ENCODE peak calls at places on chromosomes 13 and 19, in six cellular contexts. One of them, this sample, is unnamed.
A peak's percentile ranks its signal among the peaks of the same experiment; 100 is the strongest.

GRCh38 chr19:9793051-9793591 is 24.6 kb upstream of the ZNF846 start:
- DNase-seq in transverse colon: peak; percentile 66
- DNase-seq in spleen: no peak
- DNase-seq in HL-60: no peak
- DNase-seq in H1: no peak
- DNase-seq in GM23338: peak; percentile 75
- DNase-seq in this sample: no peak

GRCh38 chr13:107767119-107767518 is 448.2 kb downstream of the LIG4 start:
- DNase-seq in transverse colon: no peak
- DNase-seq in spleen: no peak
- DNase-seq in HL-60: no peak
- DNase-seq in H1: no peak
- DNase-seq in GM23338: no peak
- DNase-seq in this sample: no peak

GRCh38 chr13:30847697-30848307 is 58.3 kb upstream of the MEDAG start:
- DNase-seq in transverse colon: no peak
- DNase-seq in spleen: no peak
- DNase-seq in HL-60: no peak
- DNase-seq in H1: no peak
- DNase-seq in GM23338: no peak
- DNase-seq in this sample: no peak

GRCh38 chr19:33868821-33869412 is 72.2 kb downstream of the KCTD15 start:
- DNase-seq in transverse colon: peak; percentile 14
- DNase-seq in spleen: peak; percentile 67
- DNase-seq in HL-60: no peak
- DNase-seq in H1: no peak
- DNase-seq in GM23338: peak; percentile 55
- DNase-seq in this sample: peak; percentile 79

GRCh38 chr19:50266896-50267295 is 62.3 kb downstream of the KCNC3 start:
- DNase-seq in transverse colon: peak; percentile 46
- DNase-seq in spleen: no peak
- DNase-seq in HL-60: no peak
- DNase-seq in H1: peak; percentile 84
- DNase-seq in GM23338: peak; percentile 96
- DNase-seq in this sample: no peak

GRCh38 chr19:7337380-7338194 is 11.2 kb upstream of the ARHGEF18 start:
- DNase-seq in transverse colon: peak; percentile 73
- DNase-seq in spleen: peak; percentile 87
- DNase-seq in HL-60: peak; percentile 92
- DNase-seq in H1: no peak
- DNase-seq in GM23338: no peak
- DNase-seq in this sample: no peak

GRCh38 chr19:35436477-35437141 is 11.4 kb upstream of the FFAR2 start:
- DNase-seq in transverse colon: peak; percentile 46
- DNase-seq in spleen: no peak
- DNase-seq in HL-60: peak; percentile 81
- DNase-seq in H1: no peak
- DNase-seq in GM23338: no peak
- DNase-seq in this sample: no peak

GRCh38 chr19:35045667-35046300 is 4.3 kb downstream of the HPN start:
- DNase-seq in transverse colon: no peak
- DNase-seq in spleen: no peak
- DNase-seq in HL-60: no peak
- DNase-seq in H1: no peak
- DNase-seq in GM23338: peak; percentile 82
- DNase-seq in this sample: no peak

GRCh38 chr19:33414667-33415605 is 41.4 kb downstream of the CEBPG start:
- DNase-seq in transverse colon: no peak
- DNase-seq in spleen: no peak
- DNase-seq in HL-60: no peak
- DNase-seq in H1: no peak
- DNase-seq in GM23338: no peak
- DNase-seq in this sample: no peak

GRCh38 chr13:102128216-102128800 is 273.5 kb downstream of the FGF14 start:
- DNase-seq in transverse colon: no peak
- DNase-seq in spleen: no peak
- DNase-seq in HL-60: no peak
- DNase-seq in H1: no peak
- DNase-seq in GM23338: no peak
- DNase-seq in this sample: no peak
- TF ChIP-seq POLR2AphosphoS5 in transverse colon: no peak
- TF ChIP-seq POLR2AphosphoS5 in spleen: no peak
- TF ChIP-seq POLR2AphosphoS5 in HL-60: no peak
- TF ChIP-seq POLR2AphosphoS5 in H1: no peak
- TF ChIP-seq POLR2AphosphoS5 in GM23338: no peak
- TF ChIP-seq POLR2AphosphoS5 in this sample: peak; percentile 86

DNA sequence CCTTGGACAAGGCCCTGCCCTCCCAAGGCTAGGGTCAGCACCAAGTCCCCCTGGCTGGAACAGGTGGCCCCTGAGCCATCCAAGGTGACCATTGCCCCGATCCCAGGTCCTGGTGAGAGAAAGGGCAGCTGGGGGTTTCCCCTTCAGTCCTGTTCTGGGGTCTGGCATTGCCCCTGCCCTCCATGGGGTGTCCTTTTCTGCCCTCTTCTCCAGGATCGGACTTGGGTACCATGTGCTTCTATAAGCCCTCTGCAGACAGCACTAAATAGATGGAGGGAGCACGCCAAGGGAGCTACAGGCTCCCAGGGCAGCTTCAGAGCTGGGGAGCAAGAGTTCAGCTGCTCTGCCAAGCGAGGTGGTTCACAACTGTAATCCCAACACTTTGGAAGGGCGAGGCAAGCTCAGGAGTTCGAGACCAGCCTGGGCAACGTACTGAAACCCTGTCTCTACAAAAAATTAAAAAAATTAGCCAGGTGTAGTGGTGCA is 13.5 kb upstream of the KCNN1 start:
- DNase-seq in transverse colon: no peak
- DNase-seq in spleen: no peak
- DNase-seq in HL-60: no peak
- DNase-seq in H1: no peak
- DNase-seq in GM23338: no peak
- DNase-seq in this sample: no peak
- H3K27me3 ChIP-seq in transverse colon: peaks cover 92% of the 10 kb centered on the region
- H3K27me3 ChIP-seq in spleen: peaks cover 62% of the 10 kb centered on the region
- H3K27me3 ChIP-seq in HL-60: peaks cover 53% of the 10 kb centered on the region
- H3K27me3 ChIP-seq in H1: peaks cover 55% of the 10 kb centered on the region
- H3K27me3 ChIP-seq in GM23338: peaks cover 60% of the 10 kb centered on the region
- H3K27me3 ChIP-seq in this sample: peaks cover 18% of the 10 kb centered on the region

GRCh38 chr19:4009990-4010807 is 2.7 kb downstream of the PIAS4 start:
- DNase-seq in transverse colon: no peak
- DNase-seq in spleen: no peak
- DNase-seq in HL-60: no peak
- DNase-seq in H1: no peak
- DNase-seq in GM23338: no peak
- DNase-seq in this sample: no peak
- H3K4me3 ChIP-seq in transverse colon: no peak overlapping the region
- H3K4me3 ChIP-seq in spleen: no peak overlapping the region
- H3K4me3 ChIP-seq in HL-60: no peak overlapping the region
- H3K4me3 ChIP-seq in H1: no peak overlapping the region
- H3K4me3 ChIP-seq in GM23338: no peak overlapping the region
- H3K4me3 ChIP-seq in this sample: no peak overlapping the region

GRCh38 chr13:51284339-51284738 is 55.2 kb upstream of the SERPINE3 start:
- DNase-seq in transverse colon: no peak
- DNase-seq in spleen: no peak
- DNase-seq in HL-60: no peak
- DNase-seq in H1: no peak
- DNase-seq in GM23338: no peak
- DNase-seq in this sample: no peak

GRCh38 chr13:51282322-51282721 is 57.2 kb upstream of the SERPINE3 start:
- DNase-seq in transverse colon: no peak
- DNase-seq in spleen: no peak
- DNase-seq in HL-60: no peak
- DNase-seq in H1: no peak
- DNase-seq in GM23338: no peak
- DNase-seq in this sample: no peak

GRCh38 chr13:51283361-51283760 is 56.1 kb upstream of the SERPINE3 start:
- DNase-seq in transverse colon: no peak
- DNase-seq in spleen: no peak
- DNase-seq in HL-60: no peak
- DNase-seq in H1: no peak
- DNase-seq in GM23338: no peak
- DNase-seq in this sample: no peak

GRCh38 chr13:51287758-51288157 is 51.7 kb upstream of the SERPINE3 start:
- DNase-seq in transverse colon: no peak
- DNase-seq in spleen: no peak
- DNase-seq in HL-60: no peak
- DNase-seq in H1: no peak
- DNase-seq in GM23338: no peak
- DNase-seq in this sample: no peak

DNA sequence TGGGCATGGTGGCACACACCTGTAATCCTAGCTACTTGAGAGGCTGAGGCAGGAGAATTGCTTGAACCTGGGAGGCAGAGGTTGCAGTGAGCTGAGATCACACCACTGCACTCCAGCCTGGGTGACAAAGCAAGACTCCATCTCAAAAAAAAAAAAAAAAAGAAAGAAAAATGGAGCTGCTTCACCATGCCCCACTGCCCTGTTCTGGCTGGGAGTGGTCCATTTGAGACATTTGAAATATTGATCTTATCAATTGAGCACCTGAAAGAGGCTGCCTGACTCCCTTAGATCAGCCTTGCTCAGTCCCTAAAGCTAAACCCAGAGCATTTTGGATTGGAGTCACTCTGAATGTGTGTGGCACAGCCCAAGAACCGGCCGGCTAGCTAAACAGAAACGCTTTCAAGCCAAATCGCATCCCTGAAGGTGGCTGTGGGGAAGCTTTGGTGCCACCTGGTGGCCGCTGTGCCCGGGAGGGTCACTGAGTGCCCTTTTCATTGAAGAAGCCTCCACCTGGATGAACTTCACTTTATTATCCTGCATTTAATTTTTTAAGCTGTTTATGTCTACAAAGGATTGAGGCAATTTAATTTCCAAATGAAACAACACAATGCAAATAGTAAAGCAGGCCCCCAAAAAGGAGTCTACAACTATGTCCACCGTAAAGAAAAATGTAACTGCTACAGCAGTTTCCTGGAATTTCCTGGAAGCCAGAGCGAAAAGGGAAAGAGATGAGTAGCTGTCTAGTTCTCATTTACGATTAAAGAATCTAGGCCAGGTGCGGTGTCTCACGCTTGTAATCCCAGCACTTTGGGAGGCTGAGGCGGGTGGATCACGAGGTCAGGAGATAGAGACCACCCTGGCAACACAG is 53.1 kb upstream of the SERPINE3 start:
- DNase-seq in transverse colon: peak; percentile 80
- DNase-seq in spleen: peak; percentile 90
- DNase-seq in HL-60: peak; percentile 33
- DNase-seq in H1: peak; percentile 63
- DNase-seq in GM23338: peak; percentile 91
- DNase-seq in this sample: no peak
- TF ChIP-seq POLR2AphosphoS5 in transverse colon: no peak
- TF ChIP-seq POLR2AphosphoS5 in spleen: no peak
- TF ChIP-seq POLR2AphosphoS5 in HL-60: no peak
- TF ChIP-seq POLR2AphosphoS5 in H1: no peak
- TF ChIP-seq POLR2AphosphoS5 in GM23338: no peak
- TF ChIP-seq POLR2AphosphoS5 in this sample: no peak

GRCh38 chr19:46240693-46241092 is 11.2 kb downstream of the IGFL1 start:
- DNase-seq in transverse colon: no peak
- DNase-seq in spleen: no peak
- DNase-seq in HL-60: no peak
- DNase-seq in H1: no peak
- DNase-seq in GM23338: no peak
- DNase-seq in this sample: no peak
- H3K27me3 ChIP-seq in transverse colon: peaks cover 72% of the 10 kb centered on the region
- H3K27me3 ChIP-seq in spleen: peaks cover 23% of the 10 kb centered on the region
- H3K27me3 ChIP-seq in HL-60: peaks cover 10% of the 10 kb centered on the region
- H3K27me3 ChIP-seq in H1: no peaks in the 10 kb centered on the region
- H3K27me3 ChIP-seq in GM23338: no peaks in the 10 kb centered on the region
- H3K27me3 ChIP-seq in this sample: no peaks in the 10 kb centered on the region

GRCh38 chr13:35469781-35470380 is 6.6 kb downstream of the MAB21L1 start:
- DNase-seq in transverse colon: no peak
- DNase-seq in spleen: no peak
- DNase-seq in HL-60: no peak
- DNase-seq in H1: no peak
- DNase-seq in GM23338: no peak
- DNase-seq in this sample: no peak

GRCh38 chr13:35471466-35472307 is 4.8 kb downstream of the MAB21L1 start:
- DNase-seq in transverse colon: no peak
- DNase-seq in spleen: no peak
- DNase-seq in HL-60: no peak
- DNase-seq in H1: no peak
- DNase-seq in GM23338: peak; percentile 33
- DNase-seq in this sample: no peak

GRCh38 chr13:35472308-35473008 is 4.0 kb downstream of the MAB21L1 start:
- DNase-seq in transverse colon: no peak
- DNase-seq in spleen: no peak
- DNase-seq in HL-60: no peak
- DNase-seq in H1: no peak
- DNase-seq in GM23338: peak; percentile 30
- DNase-seq in this sample: no peak

GRCh38 chr13:35468195-35468594 is 8.3 kb downstream of the MAB21L1 start:
- DNase-seq in transverse colon: no peak
- DNase-seq in spleen: no peak
- DNase-seq in HL-60: no peak
- DNase-seq in H1: no peak
- DNase-seq in GM23338: no peak
- DNase-seq in this sample: no peak

DNA sequence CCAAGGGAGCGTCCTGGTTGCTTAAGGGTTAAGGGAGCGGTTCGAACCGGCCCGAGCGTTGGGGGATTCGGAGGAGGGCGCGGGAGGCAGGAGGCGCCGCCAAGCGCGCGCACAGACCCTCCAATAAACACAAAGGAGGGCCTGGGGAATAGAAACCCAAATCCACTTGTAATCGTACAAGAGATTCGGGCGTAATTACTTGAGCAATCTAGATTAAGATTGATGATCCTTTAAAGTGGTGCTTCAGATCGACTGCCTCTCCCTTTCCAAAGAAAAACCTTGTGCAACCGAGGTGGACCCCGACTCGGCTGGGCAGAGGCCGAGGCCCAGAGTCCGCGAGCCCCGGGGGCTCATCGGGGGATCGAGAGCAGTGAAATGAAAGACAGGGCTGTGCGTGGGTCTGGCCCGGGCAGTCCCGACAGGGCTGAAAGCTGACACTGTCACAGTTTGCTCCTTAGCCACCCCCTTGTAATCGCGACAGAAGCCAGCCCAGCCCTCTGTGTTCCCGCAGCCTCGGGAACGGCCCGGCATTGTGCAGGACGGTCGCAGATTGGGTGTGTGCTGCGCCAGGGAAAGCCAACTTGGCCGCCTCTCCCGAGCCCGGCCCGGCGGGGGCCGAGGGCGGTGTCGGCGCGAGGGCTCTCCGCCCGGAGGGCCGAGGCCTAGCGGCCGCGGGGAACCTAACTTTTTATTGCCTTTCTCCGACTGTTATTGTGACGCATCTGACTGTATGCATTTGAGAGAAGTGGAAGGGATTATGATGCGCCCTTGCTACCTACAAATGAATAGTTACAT is 5.6 kb downstream of the MAB21L1 start:
- DNase-seq in transverse colon: peak; percentile 9
- DNase-seq in spleen: peak; percentile 70
- DNase-seq in HL-60: no peak
- DNase-seq in H1: no peak
- DNase-seq in GM23338: peak; percentile 87
- DNase-seq in this sample: no peak
- H3K4me3 ChIP-seq in transverse colon: peak overlapping the region; percentile 27
- H3K4me3 ChIP-seq in spleen: no peak overlapping the region
- H3K4me3 ChIP-seq in HL-60: no peak overlapping the region
- H3K4me3 ChIP-seq in H1: peak overlapping the region; percentile 61
- H3K4me3 ChIP-seq in GM23338: peak overlapping the region; percentile 71
- H3K4me3 ChIP-seq in this sample: peak overlapping the region; percentile 33

GRCh38 chr19:38769635-38770211 is 3.6 kb downstream of the LGALS7 start:
- DNase-seq in transverse colon: peak; percentile 94
- DNase-seq in spleen: peak; percentile 99
- DNase-seq in HL-60: peak; percentile 71
- DNase-seq in H1: no peak
- DNase-seq in GM23338: peak; percentile 79
- DNase-seq in this sample: no peak
- TF ChIP-seq POLR2AphosphoS5 in transverse colon: peak; percentile 53
- TF ChIP-seq POLR2AphosphoS5 in spleen: peak; percentile 97
- TF ChIP-seq POLR2AphosphoS5 in HL-60: no peak
- TF ChIP-seq POLR2AphosphoS5 in H1: no peak
- TF ChIP-seq POLR2AphosphoS5 in GM23338: peak; percentile 53
- TF ChIP-seq POLR2AphosphoS5 in this sample: peak; percentile 93